ENCODE peak calls at places on chromosomes 16 and 17, in ten cellular contexts. One of them, this sample, is unnamed.

GRCh38 chr16:14063618-14064581 is 7.2 kb upstream of the MRTFB start:
- DNase-seq in heart right ventricle: no peak
- DNase-seq in upper lobe of left lung: no peak
- DNase-seq in colonic mucosa: no peak
- DNase-seq in testis: peak; percentile 10
- DNase-seq in endothelial cell of umbilical vein: no peak
- DNase-seq in adrenal gland: no peak
- DNase-seq in psoas muscle: no peak
- DNase-seq in Caco-2: no peak
- DNase-seq in progenitor cell of endocrine pancreas: no peak
- DNase-seq in this sample: no peak

GRCh38 chr17:2598166-2598565 is 4.7 kb downstream of the PAFAH1B1 start:
- DNase-seq in heart right ventricle: no peak
- DNase-seq in upper lobe of left lung: no peak
- DNase-seq in colonic mucosa: no peak
- DNase-seq in testis: no peak
- DNase-seq in endothelial cell of umbilical vein: peak; percentile 26
- DNase-seq in adrenal gland: peak; percentile 41
- DNase-seq in psoas muscle: no peak
- DNase-seq in Caco-2: no peak
- DNase-seq in progenitor cell of endocrine pancreas: no peak
- DNase-seq in this sample: no peak

GRCh38 chr17:29572691-29573557 is 4.4 kb downstream of the TP53I13 start:
- DNase-seq in heart right ventricle: peak; percentile 72
- DNase-seq in upper lobe of left lung: peak; percentile 34
- DNase-seq in colonic mucosa: peak; percentile 47
- DNase-seq in testis: peak; percentile 72
- DNase-seq in endothelial cell of umbilical vein: peak; percentile 53
- DNase-seq in adrenal gland: peak; percentile 49
- DNase-seq in psoas muscle: peak; percentile 82
- DNase-seq in Caco-2: no peak
- DNase-seq in progenitor cell of endocrine pancreas: peak; percentile 59
- DNase-seq in this sample: peak; percentile 65

GRCh38 chr16:24010440-24011089 is 174.8 kb downstream of the PRKCB start:
- DNase-seq in heart right ventricle: peak; percentile 67
- DNase-seq in upper lobe of left lung: peak; percentile 83
- DNase-seq in colonic mucosa: peak; percentile 83
- DNase-seq in testis: peak; percentile 95
- DNase-seq in endothelial cell of umbilical vein: peak; percentile 57
- DNase-seq in adrenal gland: peak; percentile 78
- DNase-seq in psoas muscle: peak; percentile 41
- DNase-seq in Caco-2: peak; percentile 55
- DNase-seq in progenitor cell of endocrine pancreas: peak; percentile 44
- DNase-seq in this sample: no peak

GRCh38 chr16:55495616-55496289 is 13.1 kb upstream of the LPCAT2 start:
- DNase-seq in heart right ventricle: no peak
- DNase-seq in upper lobe of left lung: peak; percentile 67
- DNase-seq in colonic mucosa: peak; percentile 17
- DNase-seq in testis: no peak
- DNase-seq in endothelial cell of umbilical vein: no peak
- DNase-seq in adrenal gland: no peak
- DNase-seq in psoas muscle: no peak
- DNase-seq in Caco-2: no peak
- DNase-seq in progenitor cell of endocrine pancreas: no peak
- DNase-seq in this sample: no peak

GRCh38 chr17:82772026-82772425 is 20.2 kb downstream of the TBCD start:
- DNase-seq in heart right ventricle: no peak
- DNase-seq in upper lobe of left lung: peak; percentile 59
- DNase-seq in colonic mucosa: peak; percentile 71
- DNase-seq in testis: peak; percentile 52
- DNase-seq in endothelial cell of umbilical vein: no peak
- DNase-seq in adrenal gland: no peak
- DNase-seq in psoas muscle: no peak
- DNase-seq in Caco-2: no peak
- DNase-seq in progenitor cell of endocrine pancreas: no peak
- DNase-seq in this sample: no peak

GRCh38 chr17:28738680-28739384 is 5.0 kb upstream of the TRAF4 start:
- DNase-seq in heart right ventricle: no peak
- DNase-seq in upper lobe of left lung: no peak
- DNase-seq in colonic mucosa: no peak
- DNase-seq in testis: no peak
- DNase-seq in endothelial cell of umbilical vein: no peak
- DNase-seq in adrenal gland: no peak
- DNase-seq in psoas muscle: no peak
- DNase-seq in Caco-2: no peak
- DNase-seq in progenitor cell of endocrine pancreas: no peak
- DNase-seq in this sample: no peak

GRCh38 chr16:66382171-66382965 is 15.9 kb downstream of the CDH5 start:
- DNase-seq in heart right ventricle: peak; percentile 69
- DNase-seq in upper lobe of left lung: no peak
- DNase-seq in colonic mucosa: no peak
- DNase-seq in testis: no peak
- DNase-seq in endothelial cell of umbilical vein: peak; percentile 98
- DNase-seq in adrenal gland: no peak
- DNase-seq in psoas muscle: no peak
- DNase-seq in Caco-2: no peak
- DNase-seq in progenitor cell of endocrine pancreas: no peak
- DNase-seq in this sample: no peak

GRCh38 chr17:7263801-7264078 is 1.5 kb upstream of the CLDN7 start:
- DNase-seq in heart right ventricle: no peak
- DNase-seq in upper lobe of left lung: no peak
- DNase-seq in colonic mucosa: peak; percentile 76
- DNase-seq in testis: no peak
- DNase-seq in endothelial cell of umbilical vein: no peak
- DNase-seq in adrenal gland: no peak
- DNase-seq in psoas muscle: no peak
- DNase-seq in Caco-2: no peak
- DNase-seq in progenitor cell of endocrine pancreas: no peak
- DNase-seq in this sample: no peak

GRCh38 chr17:7260601-7261376 is 1.5 kb downstream of the CLDN7 start:
- DNase-seq in heart right ventricle: no peak
- DNase-seq in upper lobe of left lung: peak; percentile 90
- DNase-seq in colonic mucosa: peak; percentile 86
- DNase-seq in testis: no peak
- DNase-seq in endothelial cell of umbilical vein: no peak
- DNase-seq in adrenal gland: peak; percentile 56
- DNase-seq in psoas muscle: no peak
- DNase-seq in Caco-2: peak; percentile 83
- DNase-seq in progenitor cell of endocrine pancreas: peak; percentile 62
- DNase-seq in this sample: no peak

GRCh38 chr17:7261377-7262191 is 694 bp downstream of the CLDN7 start:
- DNase-seq in heart right ventricle: no peak
- DNase-seq in upper lobe of left lung: no peak
- DNase-seq in colonic mucosa: no peak
- DNase-seq in testis: no peak
- DNase-seq in endothelial cell of umbilical vein: no peak
- DNase-seq in adrenal gland: no peak
- DNase-seq in psoas muscle: no peak
- DNase-seq in Caco-2: no peak
- DNase-seq in progenitor cell of endocrine pancreas: no peak
- DNase-seq in this sample: no peak

GRCh38 chr17:7263071-7263800 is 958 bp upstream of the CLDN7 start:
- DNase-seq in heart right ventricle: no peak
- DNase-seq in upper lobe of left lung: peak; percentile 85
- DNase-seq in colonic mucosa: peak; percentile 98
- DNase-seq in testis: no peak
- DNase-seq in endothelial cell of umbilical vein: no peak
- DNase-seq in adrenal gland: no peak
- DNase-seq in psoas muscle: peak; percentile 29
- DNase-seq in Caco-2: peak; percentile 65
- DNase-seq in progenitor cell of endocrine pancreas: peak; percentile 54
- DNase-seq in this sample: no peak

DNA sequence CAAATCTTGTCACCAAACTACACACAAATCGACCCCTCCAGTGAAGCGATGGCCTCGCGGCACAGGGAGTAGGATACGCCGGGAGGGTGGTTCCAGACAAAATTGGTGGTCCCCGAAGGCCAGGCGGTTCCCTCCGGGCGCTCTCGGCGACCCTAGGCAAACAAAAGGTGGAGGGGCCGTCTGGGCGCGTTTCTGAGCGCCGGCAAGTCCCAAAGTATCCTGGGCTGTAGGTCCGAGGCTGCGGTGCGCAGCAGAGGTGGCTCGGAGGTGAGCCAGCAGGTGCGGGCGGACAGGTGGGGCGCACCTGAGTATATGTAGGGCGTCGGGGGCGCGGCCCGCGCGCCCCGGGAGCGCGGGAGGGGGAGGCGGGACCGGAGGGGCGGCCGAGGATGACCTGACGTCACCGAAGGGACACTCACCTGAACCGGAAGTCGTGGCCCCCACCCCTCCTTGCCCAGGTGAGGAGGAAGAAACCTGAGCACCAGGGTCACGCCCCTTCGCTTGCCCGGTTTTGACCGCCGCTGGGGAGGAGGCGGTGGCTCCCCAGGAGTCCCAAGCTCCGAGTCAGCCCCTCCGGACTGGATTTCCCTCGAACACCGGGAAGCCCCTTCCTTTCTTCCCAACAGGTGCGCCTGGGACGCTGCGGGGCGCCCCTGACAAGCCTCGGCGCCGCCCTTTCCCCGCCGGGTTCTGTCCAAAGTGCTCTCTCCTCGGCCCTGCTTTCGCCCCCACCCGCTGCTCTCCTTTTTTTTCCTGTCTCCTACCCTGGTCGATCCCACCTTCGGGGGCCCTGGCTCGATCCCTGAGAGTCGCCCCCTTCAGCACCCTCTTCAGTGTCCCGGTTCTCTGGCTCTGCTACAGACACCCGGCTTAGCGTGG is at the start of gene CLDN7:
- DNase-seq in heart right ventricle: no peak
- DNase-seq in upper lobe of left lung: peak; percentile 93
- DNase-seq in colonic mucosa: peak; percentile 96
- DNase-seq in testis: no peak
- DNase-seq in endothelial cell of umbilical vein: no peak
- DNase-seq in adrenal gland: no peak
- DNase-seq in psoas muscle: no peak
- DNase-seq in Caco-2: peak; percentile 92
- DNase-seq in progenitor cell of endocrine pancreas: peak; percentile 86
- DNase-seq in this sample: no peak
- TF ChIP-seq CTCF in heart right ventricle: no peak
- TF ChIP-seq CTCF in upper lobe of left lung: peak; percentile 16
- TF ChIP-seq CTCF in colonic mucosa: no peak
- TF ChIP-seq CTCF in testis: no peak
- TF ChIP-seq CTCF in endothelial cell of umbilical vein: no peak
- TF ChIP-seq CTCF in adrenal gland: no peak
- TF ChIP-seq CTCF in psoas muscle: no peak
- TF ChIP-seq CTCF in Caco-2: no peak
- TF ChIP-seq CTCF in progenitor cell of endocrine pancreas: peak; percentile 49
- TF ChIP-seq CTCF in this sample: no peak

DNA sequence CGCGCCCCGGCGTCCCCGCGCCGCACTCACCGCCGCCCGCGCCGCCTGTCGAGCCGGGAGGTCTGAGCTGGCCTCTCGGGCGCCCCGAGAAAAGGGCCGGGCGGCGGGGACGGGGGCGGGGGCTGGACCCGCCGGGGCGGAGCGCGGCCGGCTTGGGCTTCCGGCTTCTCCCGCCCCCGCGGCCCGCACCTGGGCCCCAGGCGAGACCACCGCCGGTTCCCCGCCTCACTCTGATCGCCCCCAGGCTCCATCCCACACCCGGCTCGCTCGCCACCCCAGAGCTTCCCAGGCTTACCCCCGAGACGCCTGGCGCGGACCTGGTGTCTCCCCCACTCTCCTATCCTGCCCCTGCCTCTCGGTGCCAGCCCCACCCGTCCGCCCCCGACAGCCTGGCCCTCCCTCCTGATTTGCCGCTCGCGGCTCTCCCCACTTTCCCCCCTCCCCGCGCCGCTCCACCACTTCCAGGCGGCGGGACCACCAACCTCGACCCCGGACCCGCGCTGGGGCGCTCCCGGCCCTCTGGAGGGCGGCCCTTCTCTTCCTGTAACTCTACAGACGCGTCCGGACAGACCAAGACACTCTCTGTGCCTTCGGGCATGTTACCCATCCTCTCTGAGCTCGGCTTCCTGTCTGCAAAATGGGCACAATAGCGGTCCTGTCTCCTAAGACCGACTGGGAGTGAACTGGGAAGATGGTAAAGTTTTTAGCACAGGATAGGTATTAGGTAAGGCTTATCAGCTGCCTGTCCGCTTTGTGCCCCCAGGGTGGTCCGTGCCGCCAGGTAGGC is at the start of gene LITAF:
- DNase-seq in heart right ventricle: peak; percentile 66
- DNase-seq in upper lobe of left lung: peak; percentile 72
- DNase-seq in colonic mucosa: peak; percentile 72
- DNase-seq in testis: peak; percentile 33
- DNase-seq in endothelial cell of umbilical vein: no peak
- DNase-seq in adrenal gland: peak; percentile 63
- DNase-seq in psoas muscle: peak; percentile 68
- DNase-seq in Caco-2: peak; percentile 74
- DNase-seq in progenitor cell of endocrine pancreas: peak; percentile 42
- DNase-seq in this sample: peak; percentile 70
- TF ChIP-seq CTCF in heart right ventricle: no peak
- TF ChIP-seq CTCF in upper lobe of left lung: no peak
- TF ChIP-seq CTCF in colonic mucosa: no peak
- TF ChIP-seq CTCF in testis: no peak
- TF ChIP-seq CTCF in endothelial cell of umbilical vein: no peak
- TF ChIP-seq CTCF in adrenal gland: no peak
- TF ChIP-seq CTCF in psoas muscle: no peak
- TF ChIP-seq CTCF in Caco-2: no peak
- TF ChIP-seq CTCF in progenitor cell of endocrine pancreas: no peak
- TF ChIP-seq CTCF in this sample: no peak

DNA sequence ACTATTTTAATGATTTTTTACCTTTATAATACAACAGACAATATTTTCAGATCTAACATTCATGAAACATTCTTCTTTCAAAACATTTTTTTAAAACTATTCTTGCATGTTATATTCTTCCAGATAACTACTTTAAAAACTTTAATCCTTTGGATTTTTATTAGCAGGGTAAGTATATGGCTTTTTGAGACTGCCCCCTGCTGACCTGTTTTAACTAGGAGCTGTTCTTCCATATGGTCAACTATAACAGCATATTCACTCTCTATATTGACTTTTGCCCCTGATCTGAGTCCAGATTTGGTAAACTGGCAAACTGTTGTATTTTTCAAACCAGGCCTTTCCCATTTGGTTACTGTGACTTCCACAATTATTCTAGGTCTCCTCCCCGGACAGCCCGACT is 16.5 kb downstream of the ZNF18 start:
- DNase-seq in heart right ventricle: no peak
- DNase-seq in upper lobe of left lung: no peak
- DNase-seq in colonic mucosa: no peak
- DNase-seq in testis: no peak
- DNase-seq in endothelial cell of umbilical vein: no peak
- DNase-seq in adrenal gland: no peak
- DNase-seq in psoas muscle: no peak
- DNase-seq in Caco-2: no peak
- DNase-seq in progenitor cell of endocrine pancreas: no peak
- DNase-seq in this sample: no peak
- TF ChIP-seq CTCF in heart right ventricle: no peak
- TF ChIP-seq CTCF in upper lobe of left lung: no peak
- TF ChIP-seq CTCF in colonic mucosa: no peak
- TF ChIP-seq CTCF in testis: no peak
- TF ChIP-seq CTCF in endothelial cell of umbilical vein: peak; percentile 4
- TF ChIP-seq CTCF in adrenal gland: no peak
- TF ChIP-seq CTCF in psoas muscle: no peak
- TF ChIP-seq CTCF in Caco-2: no peak
- TF ChIP-seq CTCF in progenitor cell of endocrine pancreas: peak; percentile 41
- TF ChIP-seq CTCF in this sample: no peak

DNA sequence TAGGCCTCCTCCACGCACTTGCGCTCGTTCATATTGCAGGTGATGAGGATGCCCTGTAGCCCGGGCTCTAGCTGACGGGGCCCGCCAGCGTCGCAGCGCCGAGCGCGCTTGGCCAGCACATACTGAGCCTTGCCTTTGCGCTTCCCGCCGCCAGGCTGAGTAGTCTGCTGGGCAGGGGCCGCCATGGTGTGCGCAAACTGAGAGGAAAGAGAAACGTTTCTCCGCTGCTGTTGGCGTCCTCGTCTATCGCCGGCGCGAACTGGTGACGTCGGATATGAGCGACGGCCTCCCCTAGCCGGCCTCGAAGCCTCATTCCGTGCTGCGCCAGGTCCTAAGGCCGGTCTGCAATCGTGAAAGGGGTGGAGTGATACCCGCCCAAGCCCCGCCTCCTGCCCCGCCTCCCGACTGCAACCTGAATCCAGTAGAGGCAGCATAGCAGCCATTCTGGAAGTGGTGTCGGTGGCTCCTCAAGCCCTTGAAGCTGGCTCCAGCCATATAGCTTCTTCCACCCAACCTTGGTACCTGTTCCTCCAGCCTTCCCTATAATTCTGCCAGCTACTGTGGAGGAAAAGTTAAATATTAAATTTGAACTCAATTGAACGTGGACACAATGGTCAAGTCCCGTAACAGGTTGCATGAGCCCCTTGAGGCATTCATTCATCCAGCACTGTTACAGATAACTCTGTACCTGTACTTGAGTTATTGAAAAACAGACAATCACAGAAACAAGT is at the start of gene THUMPD1:
- DNase-seq in heart right ventricle: peak; percentile 96
- DNase-seq in upper lobe of left lung: peak; percentile 99
- DNase-seq in colonic mucosa: peak; percentile 99
- DNase-seq in testis: peak; percentile 97
- DNase-seq in endothelial cell of umbilical vein: peak; percentile 95
- DNase-seq in adrenal gland: peak; percentile 97
- DNase-seq in psoas muscle: peak; percentile 98
- DNase-seq in Caco-2: peak; percentile 93
- DNase-seq in progenitor cell of endocrine pancreas: peak; percentile 89
- DNase-seq in this sample: peak; percentile 91
- TF ChIP-seq CTCF in heart right ventricle: no peak
- TF ChIP-seq CTCF in upper lobe of left lung: no peak
- TF ChIP-seq CTCF in colonic mucosa: no peak
- TF ChIP-seq CTCF in testis: peak; percentile 13
- TF ChIP-seq CTCF in endothelial cell of umbilical vein: peak; percentile 9
- TF ChIP-seq CTCF in adrenal gland: no peak
- TF ChIP-seq CTCF in psoas muscle: no peak
- TF ChIP-seq CTCF in Caco-2: no peak
- TF ChIP-seq CTCF in progenitor cell of endocrine pancreas: peak; percentile 14
- TF ChIP-seq CTCF in this sample: no peak